ENCODE peak calls at places on chromosomes 11 and 22, in six cellular contexts. D is fibroblast of lung, Q is tibial artery, C is A549, A is ovary, N is Karpas-422. E is an unnamed sample.
A peak's percentile ranks its signal among the peaks of the same experiment; 100 is the strongest.

GRCh38 chr11:132874638-132875037 is 657.7 kb downstream of the OPCML start:
- DNase-seq in D (peak; percentile 84), Q (no peak), C (no peak), A (no peak), N (no peak), E (no peak)

GRCh38 chr11:12893787-12894672 is 115.1 kb upstream of the RASSF10 start:
- DNase-seq in D (peak; percentile 66), Q (peak; percentile 55), C (peak; percentile 51), A (peak; percentile 80), N (peak; percentile 88), E (peak; percentile 44)

GRCh38 chr11:66665369-66665768 is 12.3 kb downstream of the RBM4B start:
- DNase-seq in D (no peak), Q (no peak), C (no peak), A (no peak), N (no peak), E (no peak)

GRCh38 chr11:61092908-61093763 is 9.2 kb upstream of the CD5 start:
- DNase-seq in D (no peak), Q (no peak), C (no peak), A (no peak), N (no peak), E (no peak)

GRCh38 chr11:11157201-11157600 is 195.8 kb downstream of the CSNK2A3 start:
- DNase-seq in D (peak; percentile 22), Q (no peak), C (peak; percentile 41), A (no peak), N (peak; percentile 89), E (no peak)

GRCh38 chr11:558503-558902 is 2.0 kb downstream of the LMNTD2 start:
- DNase-seq in D (no peak), Q (no peak), C (no peak), A (no peak), N (no peak), E (no peak)

GRCh38 chr22:32650553-32651345 is 150.8 kb upstream of the TIMP3 start:
- DNase-seq in D (peak; percentile 54), Q (no peak), C (no peak), A (no peak), N (no peak), E (no peak)

GRCh38 chr22:37126383-37126782 is 16.9 kb upstream of the TMPRSS6 start:
- DNase-seq in D (no peak), Q (no peak), C (no peak), A (no peak), N (peak; percentile 66), E (no peak)

GRCh38 chr11:91263698-91264097 is 960.9 kb upstream of the FAT3 start:
- DNase-seq in D (no peak), Q (no peak), C (no peak), A (no peak), N (no peak), E (no peak)

GRCh38 chr11:118841469-118842222 is 42.0 kb upstream of the CXCR5 start:
- DNase-seq in D (no peak), Q (no peak), C (no peak), A (no peak), N (no peak), E (no peak)

GRCh38 chr11:132780051-132780450 is 752.2 kb downstream of the OPCML start:
- DNase-seq in D (peak; percentile 31), Q (no peak), C (no peak), A (no peak), N (no peak), E (no peak)

GRCh38 chr22:33864723-33865130 is 55.5 kb downstream of the LARGE1 start:
- DNase-seq in D (peak; percentile 51), Q (no peak), C (no peak), A (peak; percentile 27), N (no peak), E (no peak)

GRCh38 chr22:26599505-26599904 is 9.6 kb upstream of the TPST2 start:
- DNase-seq in D (no peak), Q (no peak), C (no peak), A (no peak), N (no peak), E (no peak)

GRCh38 chr11:1112351-1113191 is 37.9 kb downstream of the MUC2 start:
- DNase-seq in D (no peak), Q (no peak), C (no peak), A (no peak), N (no peak), E (no peak)

GRCh38 chr22:27130949-27131745 is 473.8 kb downstream of the MIAT start:
- DNase-seq in D (no peak), Q (no peak), C (no peak), A (no peak), N (no peak), E (no peak)

GRCh38 chr22:17576475-17576874 is 13.2 kb downstream of the SLC25A18 start:
- DNase-seq in D (no peak), Q (no peak), C (no peak), A (no peak), N (no peak), E (no peak)

GRCh38 chr22:49951001-49951677 is 9.4 kb upstream of the PIM3 start:
- DNase-seq in D (no peak), Q (no peak), C (no peak), A (no peak), N (no peak), E (peak; percentile 99)

GRCh38 chr11:123429851-123430735 is at the start of gene GRAMD1B:
- DNase-seq in D (peak; percentile 25), Q (no peak), C (peak; percentile 68), A (peak; percentile 60), N (no peak), E (no peak)

GRCh38 chr11:23765862-23766261 is 731.0 kb upstream of the LUZP2 start:
- DNase-seq in D (peak; percentile 28), Q (no peak), C (no peak), A (no peak), N (no peak), E (no peak)

GRCh38 chr11:75840560-75840959 is 25.6 kb downstream of the UVRAG start:
- DNase-seq in D (no peak), Q (no peak), C (no peak), A (no peak), N (no peak), E (no peak)

GRCh38 chr11:85027346-85027745 is 599.8 kb downstream of the DLG2 start:
- DNase-seq in D (no peak), Q (no peak), C (no peak), A (no peak), N (no peak), E (no peak)

GRCh38 chr11:82718841-82719240 is 14.8 kb downstream of the FAM181B start:
- DNase-seq in D (no peak), Q (no peak), C (no peak), A (no peak), N (no peak), E (no peak)

GRCh38 chr11:85826096-85826855 is 15.3 kb upstream of the SYTL2 start:
- DNase-seq in D (peak; percentile 44), Q (no peak), C (peak; percentile 84), A (peak; percentile 32), N (peak; percentile 75), E (no peak)

GRCh38 chr11:45102361-45102809 is 44.1 kb upstream of the PRDM11 start:
- DNase-seq in D (peak; percentile 46), Q (no peak), C (no peak), A (no peak), N (no peak), E (no peak)

GRCh38 chr11:45455536-45455935 is 169.4 kb upstream of the SYT13 start:
- DNase-seq in D (peak; percentile 41), Q (no peak), C (no peak), A (no peak), N (no peak), E (no peak)

GRCh38 chr11:34223021-34223813 is 117.8 kb downstream of the NAT10 start:
- DNase-seq in D (peak; percentile 73), Q (peak; percentile 80), C (no peak), A (peak; percentile 72), N (no peak), E (peak; percentile 74)

GRCh38 chr22:48389916-48390315 is 1437.8 kb downstream of the BRD1 start:
- DNase-seq in D (no peak), Q (no peak), C (no peak), A (no peak), N (no peak), E (no peak)

GRCh38 chr22:19984201-19984753 is 32.3 kb downstream of the ARVCF start:
- DNase-seq in D (peak; percentile 47), Q (peak; percentile 59), C (peak; percentile 61), A (no peak), N (no peak), E (no peak)

GRCh38 chr11:43989162-43989961 is 46.9 kb downstream of the C11orf96 start:
- DNase-seq in D (no peak), Q (peak; percentile 51), C (no peak), A (peak; percentile 52), N (no peak), E (no peak)

GRCh38 chr11:120055646-120056045 is 82.3 kb downstream of the TRIM29 start:
- DNase-seq in D (no peak), Q (no peak), C (no peak), A (no peak), N (no peak), E (peak; percentile 77)

DNA sequence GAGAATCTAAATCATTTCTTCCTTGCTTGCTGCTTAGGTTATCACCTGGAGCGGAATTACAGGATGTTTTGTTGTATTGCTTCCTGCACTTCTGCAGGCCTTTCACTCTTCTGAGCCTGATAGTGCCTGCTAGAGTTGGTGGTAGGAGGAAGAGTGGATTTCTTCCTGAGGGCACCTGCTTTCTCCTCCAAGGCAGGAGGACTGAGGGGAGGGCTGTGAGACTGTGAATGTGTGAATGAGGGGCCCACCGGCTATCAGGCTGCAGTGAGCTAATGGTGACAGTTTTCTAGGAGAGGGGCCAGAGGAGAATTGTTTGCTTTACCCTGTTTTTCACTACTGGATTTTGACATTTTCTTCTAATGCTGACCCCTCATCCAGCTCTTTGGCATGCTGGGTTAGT is 39.0 kb downstream of the DIXDC1 start:
- DNase-seq in D (no peak), Q (no peak), C (no peak), A (no peak), N (no peak), E (no peak)
- H3K27ac ChIP-seq in D (no peak overlapping the region), Q (peak overlapping the region; percentile 95), C (no peak overlapping the region), A (peak overlapping the region; percentile 86), N (no peak overlapping the region), E (peak overlapping the region; percentile 89)

DNA sequence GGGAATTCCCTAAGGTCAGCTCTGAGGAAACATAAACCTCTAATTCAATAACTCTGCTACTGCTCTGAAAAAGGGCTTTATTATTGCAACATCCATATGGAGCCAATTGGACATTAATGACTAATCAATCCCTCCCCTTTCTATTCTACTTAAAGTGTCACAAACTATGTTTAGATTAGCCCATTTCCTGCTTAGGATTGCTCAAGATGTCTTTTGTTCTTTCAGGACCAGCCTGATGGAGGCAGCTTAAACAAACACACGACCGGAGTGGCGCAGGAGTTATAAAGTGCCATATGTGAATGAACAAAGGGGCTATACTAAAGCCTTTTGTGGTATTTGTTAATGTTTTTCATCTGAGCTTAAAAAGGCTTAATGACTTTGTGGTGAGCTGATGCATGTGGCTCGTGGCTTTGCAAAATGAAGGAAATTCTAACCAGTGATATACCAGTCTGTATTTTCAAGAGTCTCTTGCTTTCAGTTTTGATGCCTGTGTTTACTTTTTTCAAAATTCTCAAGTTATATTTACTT is 354.4 kb downstream of the SOX6 start:
- DNase-seq in D (peak; percentile 98), Q (no peak), C (peak; percentile 4), A (no peak), N (no peak), E (peak; percentile 9)
- H3K27ac ChIP-seq in D (peak overlapping the region; percentile 65), Q (no peak overlapping the region), C (peak overlapping the region; percentile 39), A (no peak overlapping the region), N (no peak overlapping the region), E (no peak overlapping the region)

GRCh38 chr22:43151251-43152000 is at the start of gene TSPO:
- DNase-seq in D (peak; percentile 37), Q (peak; percentile 80), C (peak; percentile 46), A (peak; percentile 71), N (no peak), E (peak; percentile 78)
- H3K27ac ChIP-seq in D (peak within 1 kb of the TSS; percentile 29), Q (peak within 1 kb of the TSS; percentile 80), C (peak within 1 kb of the TSS; percentile 92), A (peak within 1 kb of the TSS; percentile 49), N (no peak within 1 kb of the TSS), E (peak within 1 kb of the TSS; percentile 81)

GRCh38 chr11:63761173-63761572 is 7.4 kb downstream of the ZFTA start:
- DNase-seq in D (no peak), Q (no peak), C (no peak), A (no peak), N (no peak), E (no peak)
- H3K27ac ChIP-seq in D (no peak overlapping the region), Q (no peak overlapping the region), C (no peak overlapping the region), A (no peak overlapping the region), N (no peak overlapping the region), E (no peak overlapping the region)